ENCODE peak calls at places on chromosomes 6 and 20, in seven cellular contexts. I is SHP77 treated with DMSO at 0.1 percent for 48 hours; S is SK-N-MC; L is activated T-helper 9 cell treated with anti-CD3 and anti-CD28 coated beads, Interleukin-2, amount 50 U/mL, for 16 hours; E is naive B cell; Y is hippocampal formation; X is stimulated activated naive CD8-positive, alpha-beta T cell treated with anti-CD3 and anti-CD28 coated beads, Interleukin-15, amount 100 ng/mL, for 72 hours. U is an unnamed sample.

GRCh38 chr6:71982385-71982784 is 96.0 kb downstream of the RIMS1 start:
- DNase-seq in I (no peak), S (no peak), L (no peak), E (no peak), Y (no peak), X (no peak), U (peak; percentile 42)

GRCh38 chr6:117417851-117418250 is 7.9 kb downstream of the ROS1 start:
- DNase-seq in I (no peak), S (no peak), L (no peak), E (no peak), Y (no peak), X (no peak), U (no peak)

GRCh38 chr20:32021091-32021490 is 10.9 kb downstream of the CCM2L start:
- DNase-seq in I (no peak), S (no peak), L (no peak), E (no peak), Y (no peak), X (no peak), U (no peak)

GRCh38 chr6:32668226-32668747 is 1.8 kb upstream of the HLA-DQB1 start:
- DNase-seq in I (no peak), S (no peak), L (peak; percentile 33), E (peak; percentile 82), Y (peak; percentile 27), X (peak; percentile 27), U (no peak)

GRCh38 chr6:6704423-6705060 is 116.0 kb downstream of the LY86 start:
- DNase-seq in I (no peak), S (no peak), L (no peak), E (no peak), Y (no peak), X (no peak), U (no peak)

GRCh38 chr6:45843848-45844521 is 171.7 kb downstream of the CLIC5 start:
- DNase-seq in I (no peak), S (no peak), L (no peak), E (no peak), Y (no peak), X (no peak), U (no peak)

GRCh38 chr6:110491644-110492317 is 15.4 kb upstream of the SLC22A16 start:
- DNase-seq in I (no peak), S (no peak), L (no peak), E (no peak), Y (no peak), X (no peak), U (peak; percentile 40)

GRCh38 chr6:18632670-18633410 is 245.7 kb downstream of the RNF144B start:
- DNase-seq in I (no peak), S (no peak), L (no peak), E (no peak), Y (no peak), X (no peak), U (peak; percentile 68)

GRCh38 chr6:107917468-107918375 is 40.3 kb downstream of the SEC63 start:
- DNase-seq in I (no peak), S (no peak), L (no peak), E (no peak), Y (no peak), X (no peak), U (no peak)

GRCh38 chr6:169173532-169174268 is 79.9 kb downstream of the THBS2 start:
- DNase-seq in I (no peak), S (no peak), L (no peak), E (no peak), Y (no peak), X (no peak), U (no peak)

GRCh38 chr6:20955751-20956150 is 421.5 kb downstream of the CDKAL1 start:
- DNase-seq in I (no peak), S (no peak), L (no peak), E (no peak), Y (no peak), X (no peak), U (no peak)

GRCh38 chr6:112879920-112880413 is 532.8 kb downstream of the RFPL4B start:
- DNase-seq in I (no peak), S (no peak), L (no peak), E (peak; percentile 6), Y (peak; percentile 3), X (no peak), U (no peak)

GRCh38 chr6:155939253-155939652 is 483.6 kb upstream of the NOX3 start:
- DNase-seq in I (no peak), S (no peak), L (no peak), E (no peak), Y (no peak), X (no peak), U (no peak)

GRCh38 chr6:131846023-131846663 is 38.3 kb downstream of the ENPP1 start:
- DNase-seq in I (no peak), S (no peak), L (no peak), E (no peak), Y (no peak), X (no peak), U (no peak)

GRCh38 chr6:150314230-150315188 is 54.3 kb upstream of the IYD start:
- DNase-seq in I (no peak), S (no peak), L (no peak), E (no peak), Y (no peak), X (no peak), U (no peak)

GRCh38 chr6:85240787-85241186 is 209.1 kb upstream of the NT5E start:
- DNase-seq in I (no peak), S (no peak), L (no peak), E (no peak), Y (no peak), X (no peak), U (no peak)

GRCh38 chr6:53302678-53303360 is 45.9 kb downstream of the ELOVL5 start:
- DNase-seq in I (no peak), S (no peak), L (no peak), E (no peak), Y (no peak), X (no peak), U (peak; percentile 77)

GRCh38 chr6:10415593-10416480 is 963 bp upstream of the TFAP2A start:
- DNase-seq in I (no peak), S (no peak), L (no peak), E (no peak), Y (no peak), X (no peak), U (no peak)

GRCh38 chr6:157595768-157596167 is 214.8 kb downstream of the ZDHHC14 start:
- DNase-seq in I (no peak), S (no peak), L (no peak), E (no peak), Y (no peak), X (no peak), U (no peak)

GRCh38 chr6:169145991-169146501 is 107.6 kb downstream of the THBS2 start:
- DNase-seq in I (no peak), S (no peak), L (no peak), E (no peak), Y (peak; percentile 7), X (no peak), U (no peak)